ENCODE peak calls at places on chromosomes 5 and 9, in six cellular contexts. O, G, W, X, T and Y are unnamed samples.

GRCh38 chr5:73120222-73121108 is at the start of gene TMEM171:
- DNase-seq in X (no peak), T (no peak), G (no peak), O (no peak), W (no peak), Y (no peak)

GRCh38 chr5:134209477-134210240 is 16.2 kb downstream of the PPP2CA start:
- DNase-seq in T (no peak), G (no peak), W (no peak), X (no peak), O (no peak), Y (no peak)

GRCh38 chr5:2381861-2382260 is 369.6 kb downstream of the IRX2 start:
- DNase-seq in G (no peak), W (no peak), X (no peak), T (no peak), O (no peak), Y (no peak)

GRCh38 chr5:156529902-156530301 is 202.9 kb downstream of the SGCD start:
- DNase-seq in X (no peak), W (no peak), T (no peak), O (no peak), G (no peak), Y (no peak)

GRCh38 chr9:81896067-81896466 is 32.2 kb upstream of the SPATA31D4 start:
- DNase-seq in X (no peak), W (no peak), G (no peak), O (no peak), T (no peak), Y (no peak)

GRCh38 chr9:93658184-93658925 is 82.0 kb downstream of the PHF2 start:
- DNase-seq in G (no peak), W (no peak), O (no peak), T (no peak), X (no peak), Y (no peak)

GRCh38 chr9:76227165-76227564 is 167.1 kb downstream of the RFK start:
- DNase-seq in W (no peak), T (no peak), O (no peak), G (no peak), X (no peak), Y (no peak)

GRCh38 chr5:72434056-72434780 is 73.0 kb downstream of the ZNF366 start:
- DNase-seq in X (no peak), T (no peak), O (no peak), G (no peak), W (no peak), Y (no peak)

GRCh38 chr9:113471566-113471965 is 8.0 kb downstream of the RGS3 start:
- DNase-seq in T (no peak), W (no peak), G (no peak), X (no peak), O (no peak), Y (no peak)

GRCh38 chr5:139638736-139639618 is 9.2 kb upstream of the CXXC5 start:
- DNase-seq in T (no peak), O (no peak), G (no peak), W (no peak), X (no peak), Y (no peak)

GRCh38 chr5:76372320-76373054 is 30.6 kb upstream of the IQGAP2 start:
- DNase-seq in W (no peak), X (peak; percentile 81), G (peak; percentile 76), O (no peak), T (no peak), Y (no peak)

GRCh38 chr5:158590936-158591863 is 508.5 kb downstream of the EBF1 start:
- DNase-seq in W (no peak), X (no peak), T (no peak), O (no peak), G (no peak), Y (no peak)

GRCh38 chr9:88680041-88680440 is 145.1 kb downstream of the NXNL2 start:
- DNase-seq in W (no peak), X (no peak), O (no peak), G (no peak), T (no peak), Y (no peak)

GRCh38 chr5:35598707-35599370 is 18.8 kb upstream of the SPEF2 start:
- DNase-seq in G (peak; percentile 62), W (peak; percentile 46), O (no peak), X (no peak), T (no peak), Y (no peak)

GRCh38 chr9:134377976-134378375 is 51.7 kb downstream of the RXRA start:
- DNase-seq in T (no peak), O (no peak), W (no peak), X (no peak), G (no peak), Y (no peak)

GRCh38 chr9:134384811-134385479 is 58.7 kb downstream of the RXRA start:
- DNase-seq in T (no peak), G (no peak), O (no peak), X (no peak), W (no peak), Y (no peak)

DNA sequence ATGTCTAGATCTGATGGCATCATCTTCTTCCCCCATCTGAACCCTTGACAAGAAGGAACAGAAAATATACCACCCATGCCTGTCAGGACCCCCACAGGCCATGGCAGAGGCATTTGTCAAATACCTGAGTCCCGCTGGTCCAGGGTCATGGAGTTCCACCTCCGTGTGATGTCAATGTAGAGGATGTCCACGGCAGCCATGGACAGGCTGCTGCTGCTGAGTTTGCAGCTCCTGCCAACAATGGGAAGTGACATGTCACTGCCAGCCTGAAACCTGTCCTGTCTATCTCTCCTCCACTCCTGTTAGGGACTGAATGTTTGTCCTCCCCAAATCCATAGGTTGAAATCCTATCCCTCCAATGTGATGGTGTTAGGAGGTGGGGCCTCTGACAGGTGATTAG is 208.8 kb downstream of the DAB2IP start:
- DNase-seq in X (no peak), O (no peak), T (no peak), G (no peak), W (no peak), Y (no peak)
- TF ChIP-seq TAF1 in X (no peak), O (no peak), T (no peak), G (no peak), W (no peak), Y (no peak)

GRCh38 chr9:36154213-36154952 is 14.8 kb upstream of the CCIN start:
- DNase-seq in G (no peak), W (no peak), O (no peak), X (no peak), T (no peak), Y (no peak)

GRCh38 chr9:36152741-36153438 is 16.3 kb upstream of the CCIN start:
- DNase-seq in G (no peak), O (no peak), W (no peak), T (no peak), X (no peak), Y (no peak)

GRCh38 chr9:36150529-36151305 is 14.2 kb downstream of the GLIPR2 start:
- DNase-seq in X (no peak), T (no peak), O (no peak), G (peak; percentile 29), W (no peak), Y (no peak)

GRCh38 chr9:36149197-36149596 is 12.7 kb downstream of the GLIPR2 start:
- DNase-seq in X (no peak), G (no peak), O (no peak), T (no peak), W (no peak), Y (no peak)

DNA sequence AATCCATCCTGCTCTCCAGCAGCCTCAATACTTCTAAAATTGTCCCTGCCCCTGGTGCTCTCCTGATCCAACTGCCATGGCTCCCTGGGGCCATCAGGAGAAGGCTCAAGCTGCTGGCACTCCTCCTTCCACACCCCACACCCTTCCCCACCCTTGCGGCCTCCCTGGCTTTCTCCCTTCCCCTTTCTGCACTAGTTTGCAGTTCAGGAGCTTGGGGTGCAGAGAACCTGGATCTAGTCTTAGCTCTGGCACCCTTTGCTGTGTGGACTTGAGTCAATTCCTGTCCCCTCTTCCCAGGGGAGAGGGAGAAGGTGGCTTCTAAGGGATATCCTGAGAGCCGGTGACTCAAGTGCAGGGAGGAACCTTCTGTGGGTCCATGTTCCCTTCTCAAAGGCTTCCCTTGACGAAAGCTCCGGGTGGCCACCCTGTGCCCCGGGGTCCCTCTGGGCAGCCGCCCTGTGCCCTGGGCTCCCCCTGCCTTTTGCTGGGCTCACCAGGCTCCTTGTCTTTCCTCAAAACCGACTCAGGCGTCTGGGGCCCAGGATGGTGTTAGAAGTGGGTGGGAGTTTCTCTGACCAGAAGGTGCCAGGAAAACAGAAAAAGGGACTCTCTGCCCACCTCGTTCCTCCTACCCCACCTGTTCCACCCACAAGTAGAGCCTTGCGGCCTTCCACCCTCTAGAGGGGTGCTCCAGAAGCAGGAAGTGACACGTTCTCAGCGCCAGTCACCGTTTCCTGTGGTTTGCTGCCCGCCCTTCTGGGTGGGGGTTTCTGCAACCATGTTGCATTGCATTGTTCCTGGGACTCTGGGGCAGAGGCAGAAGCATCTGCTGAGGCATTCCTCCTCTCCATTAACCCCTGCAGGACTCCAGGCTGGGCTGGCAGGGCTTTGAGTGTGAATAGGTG is 15.0 kb downstream of the GLIPR2 start:
- DNase-seq in T (peak; percentile 72), O (peak; percentile 70), X (no peak), W (no peak), G (no peak), Y (peak; percentile 72)
- TF ChIP-seq POLR2A in T (peak; percentile 76), O (peak; percentile 66), X (no peak), W (no peak), G (no peak), Y (peak; percentile 64)

GRCh38 chr5:144273232-144274027 is 102.8 kb downstream of the KCTD16 start:
- DNase-seq in T (no peak), W (no peak), O (no peak), G (no peak), X (no peak), Y (no peak)

GRCh38 chr5:144275329-144275728 is 104.7 kb downstream of the KCTD16 start:
- DNase-seq in G (no peak), T (no peak), O (no peak), W (no peak), X (no peak), Y (no peak)

GRCh38 chr5:144281784-144282183 is 111.1 kb downstream of the KCTD16 start:
- DNase-seq in G (no peak), T (no peak), W (no peak), O (no peak), X (no peak), Y (no peak)

GRCh38 chr5:144276034-144276822 is 105.6 kb downstream of the KCTD16 start:
- DNase-seq in W (no peak), X (no peak), O (no peak), T (no peak), G (no peak), Y (no peak)
- TF ChIP-seq TAF1 in W (no peak), X (no peak), O (no peak), T (no peak), G (no peak), Y (no peak)

GRCh38 chr5:10333154-10334006 is 20.1 kb upstream of the MARCHF6 start:
- DNase-seq in W (no peak), G (no peak), X (no peak), T (no peak), O (peak; percentile 48), Y (peak; percentile 52)
- TF ChIP-seq POLR2A in W (no peak), G (no peak), X (no peak), T (no peak), O (no peak), Y (no peak)

GRCh38 chr9:130588416-130588815 is 9.0 kb downstream of the FUBP3 start:
- DNase-seq in G (no peak), W (no peak), T (no peak), O (no peak), X (no peak), Y (no peak)
- TF ChIP-seq TAF1 in G (no peak), W (no peak), T (no peak), O (no peak), X (no peak), Y (no peak)

GRCh38 chr9:26131891-26132290 is 453.6 kb upstream of the TUSC1 start:
- DNase-seq in O (no peak), W (no peak), X (no peak), G (no peak), T (no peak), Y (no peak)
- TF ChIP-seq POLR2A in O (no peak), W (no peak), X (no peak), G (no peak), T (no peak), Y (no peak)